ENCODE peak calls at places on chromosome 22, in six cellular contexts. One of them, this sample, is unnamed. For H3K4me1, the result is how much of the 10 kb centered on the place peaks cover.

GRCh38 chr22:22076361-22076760 is 93.8 kb upstream of the TOP3B start:
- DNase-seq in CD8-positive, alpha-beta memory T cell: no peak
- DNase-seq in left ventricle myocardium inferior: no peak
- DNase-seq in CD4-positive, CD25-positive, alpha-beta regulatory T cell: no peak
- DNase-seq in cardiac muscle cell: no peak
- DNase-seq in right lobe of liver: no peak
- DNase-seq in this sample: no peak

GRCh38 chr22:50246242-50247175 is 1.7 kb upstream of the TUBGCP6 start:
- DNase-seq in CD4-positive, CD25-positive, alpha-beta regulatory T cell: no peak
- DNase-seq in right lobe of liver: no peak
- DNase-seq in left ventricle myocardium inferior: no peak
- DNase-seq in cardiac muscle cell: no peak
- DNase-seq in CD8-positive, alpha-beta memory T cell: no peak
- DNase-seq in this sample: no peak

GRCh38 chr22:44186121-44186510 is 5.4 kb downstream of the PARVG start:
- DNase-seq in cardiac muscle cell: no peak
- DNase-seq in CD8-positive, alpha-beta memory T cell: peak
- DNase-seq in right lobe of liver: no peak
- DNase-seq in left ventricle myocardium inferior: no peak
- DNase-seq in CD4-positive, CD25-positive, alpha-beta regulatory T cell: no peak
- DNase-seq in this sample: no peak

GRCh38 chr22:49972163-49973017 is 11.8 kb downstream of the PIM3 start:
- DNase-seq in right lobe of liver: peak
- DNase-seq in left ventricle myocardium inferior: peak
- DNase-seq in CD8-positive, alpha-beta memory T cell: peak
- DNase-seq in cardiac muscle cell: no peak
- DNase-seq in CD4-positive, CD25-positive, alpha-beta regulatory T cell: no peak
- DNase-seq in this sample: no peak

GRCh38 chr22:50505776-50506610 is 1.5 kb downstream of the LMF2 start:
- DNase-seq in CD4-positive, CD25-positive, alpha-beta regulatory T cell: no peak
- DNase-seq in CD8-positive, alpha-beta memory T cell: no peak
- DNase-seq in cardiac muscle cell: no peak
- DNase-seq in right lobe of liver: peak
- DNase-seq in left ventricle myocardium inferior: no peak
- DNase-seq in this sample: no peak

GRCh38 chr22:47943729-47944700 is 1181.6 kb downstream of the TBC1D22A start:
- DNase-seq in CD8-positive, alpha-beta memory T cell: no peak
- DNase-seq in CD4-positive, CD25-positive, alpha-beta regulatory T cell: no peak
- DNase-seq in cardiac muscle cell: no peak
- DNase-seq in left ventricle myocardium inferior: no peak
- DNase-seq in right lobe of liver: no peak
- DNase-seq in this sample: no peak

GRCh38 chr22:39003165-39003638 is 10.9 kb upstream of the APOBEC3C start:
- DNase-seq in left ventricle myocardium inferior: peak
- DNase-seq in CD8-positive, alpha-beta memory T cell: peak
- DNase-seq in right lobe of liver: peak
- DNase-seq in cardiac muscle cell: peak
- DNase-seq in CD4-positive, CD25-positive, alpha-beta regulatory T cell: peak
- DNase-seq in this sample: peak

GRCh38 chr22:17997456-17997855 is 26.9 kb downstream of the MICAL3 start:
- DNase-seq in cardiac muscle cell: no peak
- DNase-seq in CD8-positive, alpha-beta memory T cell: no peak
- DNase-seq in left ventricle myocardium inferior: no peak
- DNase-seq in CD4-positive, CD25-positive, alpha-beta regulatory T cell: no peak
- DNase-seq in right lobe of liver: no peak
- DNase-seq in this sample: no peak

GRCh38 chr22:32674925-32675825 is 126.3 kb upstream of the TIMP3 start:
- DNase-seq in left ventricle myocardium inferior: peak
- DNase-seq in cardiac muscle cell: no peak
- DNase-seq in right lobe of liver: no peak
- DNase-seq in CD8-positive, alpha-beta memory T cell: no peak
- DNase-seq in CD4-positive, CD25-positive, alpha-beta regulatory T cell: no peak
- DNase-seq in this sample: no peak

GRCh38 chr22:29385748-29386147 is 2.6 kb downstream of the AP1B1 start:
- DNase-seq in right lobe of liver: no peak
- DNase-seq in CD8-positive, alpha-beta memory T cell: no peak
- DNase-seq in left ventricle myocardium inferior: no peak
- DNase-seq in CD4-positive, CD25-positive, alpha-beta regulatory T cell: no peak
- DNase-seq in cardiac muscle cell: no peak
- DNase-seq in this sample: no peak

GRCh38 chr22:29872989-29873388 is 10.0 kb upstream of the MTMR3 start:
- DNase-seq in right lobe of liver: no peak
- DNase-seq in CD4-positive, CD25-positive, alpha-beta regulatory T cell: no peak
- DNase-seq in cardiac muscle cell: no peak
- DNase-seq in left ventricle myocardium inferior: no peak
- DNase-seq in CD8-positive, alpha-beta memory T cell: no peak
- DNase-seq in this sample: no peak

GRCh38 chr22:45998638-45999378 is 21.8 kb upstream of the WNT7B start:
- DNase-seq in cardiac muscle cell: no peak
- DNase-seq in CD4-positive, CD25-positive, alpha-beta regulatory T cell: no peak
- DNase-seq in left ventricle myocardium inferior: peak
- DNase-seq in CD8-positive, alpha-beta memory T cell: no peak
- DNase-seq in right lobe of liver: no peak
- DNase-seq in this sample: no peak
- H3K4me1 ChIP-seq in cardiac muscle cell: under half
- H3K4me1 ChIP-seq in CD4-positive, CD25-positive, alpha-beta regulatory T cell: under half
- H3K4me1 ChIP-seq in left ventricle myocardium inferior: half or more
- H3K4me1 ChIP-seq in CD8-positive, alpha-beta memory T cell: under half
- H3K4me1 ChIP-seq in right lobe of liver: under half
- H3K4me1 ChIP-seq in this sample: under half

DNA sequence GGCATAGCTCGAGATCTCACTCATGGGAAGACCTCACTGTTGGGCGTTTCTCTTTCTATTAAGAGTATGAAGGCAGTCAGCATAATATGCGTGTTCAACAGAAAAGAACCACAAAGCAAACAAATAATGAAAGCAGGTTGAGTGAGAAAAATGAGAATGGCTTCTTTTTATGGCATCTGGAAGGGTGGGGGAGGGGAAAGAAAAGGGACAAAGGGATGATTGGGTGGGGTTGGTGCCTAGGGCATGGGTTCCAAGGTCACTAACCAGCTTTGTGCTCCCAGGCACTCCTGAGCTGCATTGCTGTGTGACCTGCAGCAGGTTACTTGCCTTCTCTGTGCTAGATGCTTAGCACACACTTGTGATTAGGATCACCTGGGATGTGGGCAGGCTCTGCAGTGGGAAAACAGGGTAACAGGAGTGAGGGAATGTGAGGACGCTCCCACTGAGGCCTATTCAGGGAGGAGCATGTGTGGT is 74.6 kb downstream of the KIAA1671 start:
- DNase-seq in CD4-positive, CD25-positive, alpha-beta regulatory T cell: no peak
- DNase-seq in right lobe of liver: no peak
- DNase-seq in cardiac muscle cell: no peak
- DNase-seq in CD8-positive, alpha-beta memory T cell: no peak
- DNase-seq in left ventricle myocardium inferior: no peak
- DNase-seq in this sample: no peak
- H3K27ac ChIP-seq in CD4-positive, CD25-positive, alpha-beta regulatory T cell: no peak
- H3K27ac ChIP-seq in right lobe of liver: no peak
- H3K27ac ChIP-seq in cardiac muscle cell: peak
- H3K27ac ChIP-seq in CD8-positive, alpha-beta memory T cell: no peak
- H3K27ac ChIP-seq in left ventricle myocardium inferior: peak
- H3K27ac ChIP-seq in this sample: no peak

DNA sequence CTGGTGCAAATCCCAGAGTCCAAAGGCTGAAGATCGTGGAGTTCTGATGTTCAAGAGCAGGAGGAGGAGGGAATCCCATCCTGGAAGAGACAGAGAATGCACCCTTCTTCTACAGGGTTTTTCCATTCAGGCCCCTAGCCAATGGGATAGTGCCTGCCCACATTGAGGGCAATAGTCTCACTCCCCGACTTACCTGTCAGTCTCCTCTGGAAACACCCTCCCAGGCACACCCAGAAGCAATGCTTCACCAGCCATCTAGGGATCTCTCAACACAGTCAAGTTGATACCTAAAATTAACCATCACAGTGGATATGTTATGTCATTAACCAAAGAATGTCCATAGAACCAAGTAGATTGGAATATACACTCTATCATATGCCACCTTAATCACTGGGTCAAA is 72.9 kb downstream of the FAM83F start:
- DNase-seq in left ventricle myocardium inferior: no peak
- DNase-seq in right lobe of liver: no peak
- DNase-seq in CD4-positive, CD25-positive, alpha-beta regulatory T cell: no peak
- DNase-seq in cardiac muscle cell: no peak
- DNase-seq in CD8-positive, alpha-beta memory T cell: no peak
- DNase-seq in this sample: no peak
- H3K4me1 ChIP-seq in left ventricle myocardium inferior: half or more
- H3K4me1 ChIP-seq in right lobe of liver: under half
- H3K4me1 ChIP-seq in CD4-positive, CD25-positive, alpha-beta regulatory T cell: under half
- H3K4me1 ChIP-seq in cardiac muscle cell: under half
- H3K4me1 ChIP-seq in CD8-positive, alpha-beta memory T cell: under half
- H3K4me1 ChIP-seq in this sample: under half

GRCh38 chr22:31049815-31050420 is 31.2 kb upstream of the SMTN start:
- DNase-seq in left ventricle myocardium inferior: no peak
- DNase-seq in right lobe of liver: no peak
- DNase-seq in cardiac muscle cell: no peak
- DNase-seq in CD8-positive, alpha-beta memory T cell: no peak
- DNase-seq in CD4-positive, CD25-positive, alpha-beta regulatory T cell: no peak
- DNase-seq in this sample: no peak

GRCh38 chr22:31048570-31048969 is 32.5 kb upstream of the SMTN start:
- DNase-seq in left ventricle myocardium inferior: no peak
- DNase-seq in CD4-positive, CD25-positive, alpha-beta regulatory T cell: no peak
- DNase-seq in cardiac muscle cell: no peak
- DNase-seq in CD8-positive, alpha-beta memory T cell: no peak
- DNase-seq in right lobe of liver: no peak
- DNase-seq in this sample: no peak

GRCh38 chr22:31044262-31044861 is 36.8 kb upstream of the SMTN start:
- DNase-seq in CD4-positive, CD25-positive, alpha-beta regulatory T cell: no peak
- DNase-seq in cardiac muscle cell: no peak
- DNase-seq in left ventricle myocardium inferior: peak
- DNase-seq in right lobe of liver: peak
- DNase-seq in CD8-positive, alpha-beta memory T cell: no peak
- DNase-seq in this sample: no peak

GRCh38 chr22:31046591-31047226 is 34.4 kb upstream of the SMTN start:
- DNase-seq in left ventricle myocardium inferior: peak
- DNase-seq in right lobe of liver: peak
- DNase-seq in CD4-positive, CD25-positive, alpha-beta regulatory T cell: no peak
- DNase-seq in cardiac muscle cell: peak
- DNase-seq in CD8-positive, alpha-beta memory T cell: no peak
- DNase-seq in this sample: no peak

DNA sequence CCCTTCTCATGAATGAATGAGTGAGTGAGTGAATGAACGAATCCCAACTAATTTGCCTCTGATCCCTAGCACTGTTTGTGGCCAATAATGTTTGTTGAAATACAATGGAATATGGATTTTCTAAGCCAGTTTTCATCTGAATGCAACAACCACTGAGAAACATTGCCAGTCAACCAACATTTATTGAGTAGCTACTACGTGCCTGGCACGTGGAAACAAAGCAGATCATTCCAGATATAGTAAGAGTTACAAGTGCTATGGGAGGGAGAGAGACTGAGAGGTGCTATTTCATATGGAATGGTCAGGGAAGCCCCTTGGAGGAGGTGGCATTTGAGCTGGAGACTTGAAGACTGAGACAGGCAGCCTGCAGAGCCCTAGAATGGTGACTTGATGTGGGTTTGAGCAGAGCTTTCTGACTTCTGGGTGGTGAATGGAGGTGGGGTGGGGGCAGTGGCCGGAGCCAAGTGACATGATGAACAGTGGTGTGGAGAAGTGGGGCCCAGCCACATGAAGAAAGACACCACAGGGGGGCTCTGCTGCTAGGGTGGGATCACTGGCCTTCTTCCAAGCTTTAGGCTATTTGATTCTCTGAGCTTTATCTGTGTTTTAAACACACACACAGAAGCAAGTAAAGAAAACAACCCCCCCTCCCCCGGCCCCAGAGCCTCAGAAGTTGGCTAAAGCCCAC is 35.1 kb upstream of the SMTN start:
- DNase-seq in CD4-positive, CD25-positive, alpha-beta regulatory T cell: no peak
- DNase-seq in cardiac muscle cell: peak
- DNase-seq in right lobe of liver: no peak
- DNase-seq in CD8-positive, alpha-beta memory T cell: no peak
- DNase-seq in left ventricle myocardium inferior: no peak
- DNase-seq in this sample: no peak
- H3K27ac ChIP-seq in CD4-positive, CD25-positive, alpha-beta regulatory T cell: no peak
- H3K27ac ChIP-seq in cardiac muscle cell: peak
- H3K27ac ChIP-seq in right lobe of liver: peak
- H3K27ac ChIP-seq in CD8-positive, alpha-beta memory T cell: no peak
- H3K27ac ChIP-seq in left ventricle myocardium inferior: peak
- H3K27ac ChIP-seq in this sample: no peak

GRCh38 chr22:19951351-19951750 is 9.7 kb upstream of the TXNRD2 start:
- DNase-seq in CD4-positive, CD25-positive, alpha-beta regulatory T cell: no peak
- DNase-seq in CD8-positive, alpha-beta memory T cell: no peak
- DNase-seq in left ventricle myocardium inferior: no peak
- DNase-seq in right lobe of liver: no peak
- DNase-seq in cardiac muscle cell: no peak
- DNase-seq in this sample: no peak

GRCh38 chr22:19942071-19942885 is 660 bp upstream of the TXNRD2 start:
- DNase-seq in right lobe of liver: no peak
- DNase-seq in left ventricle myocardium inferior: no peak
- DNase-seq in cardiac muscle cell: no peak
- DNase-seq in CD4-positive, CD25-positive, alpha-beta regulatory T cell: no peak
- DNase-seq in CD8-positive, alpha-beta memory T cell: no peak
- DNase-seq in this sample: no peak

GRCh38 chr22:19942886-19943664 is 1.5 kb upstream of the TXNRD2 start:
- DNase-seq in CD8-positive, alpha-beta memory T cell: no peak
- DNase-seq in cardiac muscle cell: peak
- DNase-seq in left ventricle myocardium inferior: no peak
- DNase-seq in right lobe of liver: no peak
- DNase-seq in CD4-positive, CD25-positive, alpha-beta regulatory T cell: no peak
- DNase-seq in this sample: no peak

GRCh38 chr22:19943665-19944026 is 2.0 kb upstream of the TXNRD2 start:
- DNase-seq in cardiac muscle cell: no peak
- DNase-seq in CD4-positive, CD25-positive, alpha-beta regulatory T cell: no peak
- DNase-seq in left ventricle myocardium inferior: no peak
- DNase-seq in CD8-positive, alpha-beta memory T cell: no peak
- DNase-seq in right lobe of liver: no peak
- DNase-seq in this sample: no peak

GRCh38 chr22:19948057-19948760 is 6.6 kb upstream of the TXNRD2 start:
- DNase-seq in left ventricle myocardium inferior: no peak
- DNase-seq in CD4-positive, CD25-positive, alpha-beta regulatory T cell: no peak
- DNase-seq in right lobe of liver: no peak
- DNase-seq in cardiac muscle cell: no peak
- DNase-seq in CD8-positive, alpha-beta memory T cell: no peak
- DNase-seq in this sample: no peak
- H3K4me1 ChIP-seq in left ventricle myocardium inferior: half or more
- H3K4me1 ChIP-seq in CD4-positive, CD25-positive, alpha-beta regulatory T cell: under half
- H3K4me1 ChIP-seq in right lobe of liver: under half
- H3K4me1 ChIP-seq in cardiac muscle cell: under half
- H3K4me1 ChIP-seq in CD8-positive, alpha-beta memory T cell: under half
- H3K4me1 ChIP-seq in this sample: under half